ENCODE peak calls at places on chromosomes 4 and X, in six cellular contexts. H is body of pancreas, Z is gastrocnemius medialis, Y is Peyer's patch, F is heart left ventricle, S is prostate gland. B is an unnamed sample.

GRCh38 chr4:23135792-23136645 is 443.3 kb downstream of the GBA3 start:
- DNase-seq in H (no peak), S (no peak), Z (no peak), F (no peak), Y (no peak), B (no peak)

GRCh38 chr4:104449537-104449936 is 45.2 kb downstream of the CXXC4 start:
- DNase-seq in Z (no peak), F (no peak), S (no peak), H (no peak), Y (no peak), B (no peak)

GRCh38 chr4:2878346-2878745 is 34.7 kb downstream of the ADD1 start:
- DNase-seq in S (no peak), Y (no peak), Z (no peak), H (no peak), F (no peak), B (no peak)

GRCh38 chr4:167930171-167930570 is 162.2 kb upstream of the ANXA10 start:
- DNase-seq in Y (no peak), H (no peak), S (no peak), Z (no peak), F (no peak), B (no peak)

GRCh38 chr4:102598759-102599379 is 97.7 kb downstream of the NFKB1 start:
- DNase-seq in Y (no peak), H (no peak), S (no peak), Z (no peak), F (no peak), B (no peak)

GRCh38 chr4:86043755-86044592 is 315.9 kb downstream of the MAPK10 start:
- DNase-seq in S (peak), Y (peak), Z (no peak), F (no peak), H (peak), B (no peak)

GRCh38 chr4:98673978-98674377 is 15.6 kb upstream of the TSPAN5 start:
- DNase-seq in H (no peak), S (no peak), Z (no peak), F (no peak), Y (no peak), B (no peak)

GRCh38 chrX:24427747-24428019 is 37.4 kb upstream of the PDK3 start:
- DNase-seq in S (no peak), H (no peak), Z (no peak), Y (no peak), F (no peak), B (no peak)

GRCh38 chrX:40773809-40774208 is 38.5 kb upstream of the MED14 start:
- DNase-seq in Y (no peak), F (no peak), S (no peak), Z (no peak), H (no peak), B (no peak)

GRCh38 chrX:139804482-139804881 is 96.5 kb upstream of the MCF2 start:
- DNase-seq in Z (no peak), H (no peak), S (no peak), F (no peak), Y (no peak), B (no peak)

GRCh38 chr4:80331693-80332092 is 3.8 kb upstream of the CFAP299 start:
- DNase-seq in Y (no peak), F (no peak), Z (no peak), H (no peak), S (no peak), B (no peak)

GRCh38 chr4:152304220-152304619 is 231.7 kb downstream of the FBXW7 start:
- DNase-seq in F (no peak), H (no peak), S (no peak), Z (no peak), Y (no peak), B (no peak)

GRCh38 chr4:25233737-25234389 is at the start of gene PI4K2B:
- DNase-seq in Z (peak), S (peak), H (peak), Y (peak), F (peak), B (peak)

GRCh38 chr4:38013461-38014366 is 53.5 kb downstream of the PTTG2 start:
- DNase-seq in S (no peak), H (peak), Y (no peak), F (peak), Z (peak), B (peak)

GRCh38 chrX:26442340-26442739 is 226.4 kb downstream of the MAGEB5 start:
- DNase-seq in H (peak), F (no peak), S (no peak), Z (no peak), Y (no peak), B (no peak)

GRCh38 chr4:126223784-126224407 is 909.1 kb downstream of the FAT4 start:
- DNase-seq in S (no peak), F (no peak), Z (no peak), Y (no peak), H (no peak), B (no peak)

GRCh38 chrX:154036513-154036912 is 16.8 kb upstream of the IRAK1 start:
- DNase-seq in F (no peak), H (no peak), Y (no peak), S (no peak), Z (no peak), B (no peak)

DNA sequence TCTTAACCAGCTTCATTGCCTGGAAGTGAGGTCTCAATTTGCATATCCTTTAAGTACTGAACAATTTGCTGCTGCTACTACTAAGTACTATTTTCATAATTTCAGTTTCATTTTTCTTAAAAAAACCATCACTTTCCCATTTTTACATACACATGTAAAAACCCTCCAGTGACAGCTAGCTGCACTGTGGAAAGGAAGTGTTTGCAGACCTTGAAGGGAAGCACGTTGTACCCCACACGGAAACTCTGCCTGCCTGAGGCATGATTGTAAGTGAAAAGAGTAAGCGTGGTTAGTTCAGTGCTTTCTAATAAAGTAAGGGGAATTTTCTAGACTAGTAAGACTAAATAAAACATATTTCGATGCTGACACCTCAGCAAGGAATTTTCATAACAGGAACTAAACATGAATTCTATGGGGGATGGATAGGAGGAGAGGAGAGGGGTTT is 103.6 kb downstream of the RAPGEF2 start:
- DNase-seq in F (no peak), S (no peak), Y (no peak), Z (no peak), H (no peak), B (no peak)
- H3K27ac ChIP-seq in F (peak), S (no peak), Y (no peak), Z (no peak), H (no peak), B (no peak)

DNA sequence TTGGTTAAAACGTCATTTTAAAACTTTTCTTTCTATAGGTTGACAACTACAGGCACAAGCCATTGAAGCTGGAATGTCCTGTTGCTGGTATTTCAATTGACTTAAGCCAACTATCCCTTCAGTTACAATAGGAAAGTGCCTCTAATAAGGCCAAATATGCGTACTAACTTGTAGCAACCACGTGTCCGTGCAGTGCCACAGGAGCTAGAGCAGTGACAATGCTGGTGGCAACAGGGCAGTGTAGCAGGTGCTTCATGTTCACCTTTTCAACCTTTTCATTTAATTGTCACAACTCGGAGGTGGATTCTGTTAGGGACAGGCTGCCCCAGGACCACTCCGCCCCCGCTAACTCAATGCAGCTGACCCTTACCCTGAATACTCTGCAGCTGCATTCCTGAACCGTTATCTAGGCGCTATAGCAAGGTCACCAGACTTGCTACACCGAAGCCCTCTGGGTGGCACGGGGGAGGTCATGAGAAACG is 37.7 kb downstream of the ERVMER34-1 start:
- DNase-seq in S (no peak), Z (no peak), F (no peak), H (peak), Y (no peak), B (no peak)
- TF ChIP-seq POLR2A in S (no peak), Z (no peak), F (no peak), H (no peak), Y (no peak), B (no peak)

GRCh38 chrX:118839334-118839958 is 15.8 kb downstream of the ZCCHC12 start:
- DNase-seq in Y (peak), Z (peak), H (peak), F (peak), S (peak), B (peak)
- H3K27ac ChIP-seq in Y (no peak), Z (peak), H (no peak), F (no peak), S (no peak), B (peak)

DNA sequence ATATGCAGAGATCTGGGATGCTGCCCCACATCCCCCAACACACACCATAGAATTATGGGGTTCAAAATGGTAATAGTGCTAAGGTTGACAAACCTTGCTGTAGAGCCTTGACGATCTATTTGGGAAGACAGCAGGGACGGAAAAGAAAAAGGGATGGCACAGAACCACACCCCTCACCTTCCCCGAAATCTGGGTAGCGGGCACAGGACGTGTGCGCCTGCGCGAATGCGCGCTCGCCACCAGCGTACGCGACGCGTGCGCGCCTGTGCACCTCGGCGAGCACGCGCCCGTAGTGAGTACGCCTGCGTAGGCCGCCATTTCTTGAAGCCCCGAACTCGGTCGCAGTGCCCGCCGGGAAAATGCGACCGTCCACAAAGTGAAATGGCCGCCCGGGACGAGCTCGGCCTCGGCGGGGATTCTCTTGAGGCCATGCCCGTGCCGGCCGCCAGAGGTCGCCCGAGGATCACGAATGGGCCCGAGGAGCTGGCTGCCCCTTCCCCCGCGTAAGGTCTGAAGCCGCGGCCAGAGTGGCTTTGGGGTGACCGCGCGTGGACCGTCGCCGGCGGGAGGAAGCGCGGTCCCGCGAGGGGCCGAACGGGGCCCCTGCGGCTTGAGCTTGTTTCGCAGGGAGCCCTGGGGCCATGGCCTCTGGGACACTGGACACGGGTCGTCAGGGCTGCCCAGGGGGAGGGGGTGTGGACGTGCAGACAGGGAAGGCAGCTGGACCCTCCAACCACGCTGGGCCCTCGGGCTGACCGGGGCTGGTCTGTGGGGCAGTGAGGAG is 43.7 kb downstream of the ZNF185 start:
- DNase-seq in Z (peak), S (peak), F (peak), Y (peak), H (peak), B (peak)
- TF ChIP-seq POLR2A in Z (no peak), S (peak), F (peak), Y (no peak), H (peak), B (no peak)

GRCh38 chr4:140046037-140046436 is 107.9 kb downstream of the MAML3 start:
- DNase-seq in F (no peak), S (no peak), Z (no peak), Y (no peak), H (no peak), B (no peak)

GRCh38 chr4:140047781-140048180 is 106.2 kb downstream of the MAML3 start:
- DNase-seq in S (no peak), Y (no peak), H (no peak), F (no peak), Z (no peak), B (no peak)

GRCh38 chr4:140048419-140049022 is 105.5 kb downstream of the MAML3 start:
- DNase-seq in Z (no peak), F (no peak), Y (no peak), H (no peak), S (no peak), B (no peak)

GRCh38 chr4:140046573-140046972 is 107.4 kb downstream of the MAML3 start:
- DNase-seq in Y (no peak), S (no peak), Z (no peak), F (no peak), H (no peak), B (no peak)

DNA sequence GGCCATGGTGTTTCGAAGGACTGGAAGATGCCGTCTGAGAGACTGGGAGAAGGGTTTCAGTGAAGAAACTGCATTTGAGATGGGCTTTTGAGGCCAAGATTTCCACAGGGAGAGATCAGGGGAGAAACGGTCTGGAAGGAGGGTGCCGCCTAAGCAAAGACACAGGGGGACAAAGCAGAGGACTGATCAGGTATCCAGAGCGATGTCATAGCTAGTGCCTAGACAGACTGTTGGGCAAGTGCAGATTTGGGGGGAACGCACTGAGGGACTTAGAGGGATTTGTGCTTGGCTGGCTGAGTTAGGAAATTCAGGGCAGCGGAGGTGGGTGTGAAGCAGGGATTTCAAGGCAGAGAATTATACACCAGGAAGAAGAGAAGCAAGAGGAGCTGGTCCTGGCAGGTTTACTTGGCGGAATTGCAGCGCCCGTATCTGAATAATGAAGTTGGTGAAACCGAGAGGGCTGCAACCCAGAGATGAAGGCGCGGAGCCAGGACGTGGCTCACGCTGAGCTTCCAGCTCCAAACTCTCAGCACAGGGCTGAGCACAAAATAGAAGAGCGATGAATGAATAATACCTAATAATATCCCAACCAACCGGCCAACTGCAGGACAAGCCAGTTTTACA is 106.9 kb downstream of the MAML3 start:
- DNase-seq in S (peak), F (peak), H (peak), Z (peak), Y (no peak), B (no peak)
- H3K27ac ChIP-seq in S (peak), F (peak), H (no peak), Z (peak), Y (peak), B (no peak)

B was measured in right lobe of liver.